ENCODE peak calls at places on chromosomes 4 and X, in four cellular contexts. One of them, this sample, is unnamed.

GRCh38 chr4:48635310-48635709 is 144.8 kb downstream of the FRYL start:
- DNase-seq in endothelial cell of umbilical vein: peak
- DNase-seq in GM12878: no peak
- DNase-seq in K562: no peak
- DNase-seq in this sample: peak

GRCh38 chr4:150096625-150097024 is 18.4 kb downstream of the DCLK2 start:
- DNase-seq in K562: no peak
- DNase-seq in GM12878: no peak
- DNase-seq in endothelial cell of umbilical vein: no peak
- DNase-seq in this sample: no peak

GRCh38 chr4:130165381-130165780 is 1069.4 kb downstream of the C4orf33 start:
- DNase-seq in endothelial cell of umbilical vein: no peak
- DNase-seq in K562: no peak
- DNase-seq in GM12878: no peak
- DNase-seq in this sample: no peak

GRCh38 chr4:173169428-173170209 is 1.0 kb downstream of the GALNT7 start:
- DNase-seq in K562: peak
- DNase-seq in endothelial cell of umbilical vein: peak
- DNase-seq in GM12878: no peak
- DNase-seq in this sample: peak

GRCh38 chr4:101989551-101989950 is 199.0 kb downstream of the BANK1 start:
- DNase-seq in GM12878: no peak
- DNase-seq in endothelial cell of umbilical vein: no peak
- DNase-seq in K562: no peak
- DNase-seq in this sample: no peak

GRCh38 chr4:165944900-165945299 is 71.9 kb downstream of the TLL1 start:
- DNase-seq in GM12878: no peak
- DNase-seq in K562: no peak
- DNase-seq in endothelial cell of umbilical vein: no peak
- DNase-seq in this sample: no peak

GRCh38 chr4:24802648-24803047 is 7.3 kb downstream of the SOD3 start:
- DNase-seq in GM12878: no peak
- DNase-seq in K562: no peak
- DNase-seq in endothelial cell of umbilical vein: no peak
- DNase-seq in this sample: no peak

GRCh38 chr4:11698846-11699590 is 270.3 kb upstream of the HS3ST1 start:
- DNase-seq in GM12878: no peak
- DNase-seq in K562: no peak
- DNase-seq in endothelial cell of umbilical vein: peak
- DNase-seq in this sample: peak

GRCh38 chrX:131821945-131822622 is 201.0 kb upstream of the STK26 start:
- DNase-seq in endothelial cell of umbilical vein: no peak
- DNase-seq in GM12878: peak
- DNase-seq in K562: no peak
- DNase-seq in this sample: peak

GRCh38 chr4:177400030-177400429 is 42.2 kb downstream of the AGA start:
- DNase-seq in GM12878: no peak
- DNase-seq in endothelial cell of umbilical vein: no peak
- DNase-seq in K562: no peak
- DNase-seq in this sample: peak

GRCh38 chr4:103197765-103198110 is 405 bp downstream of the CENPE start:
- DNase-seq in K562: no peak
- DNase-seq in endothelial cell of umbilical vein: no peak
- DNase-seq in GM12878: no peak
- DNase-seq in this sample: no peak

GRCh38 chrX:47577424-47577823 is 4.8 kb upstream of the TIMP1 start:
- DNase-seq in endothelial cell of umbilical vein: no peak
- DNase-seq in K562: no peak
- DNase-seq in GM12878: no peak
- DNase-seq in this sample: no peak
- TF ChIP-seq FOS in endothelial cell of umbilical vein: no peak
- TF ChIP-seq FOS in K562: no peak
- TF ChIP-seq FOS in GM12878: no peak
- TF ChIP-seq FOS in this sample: peak

GRCh38 chr4:51906167-51906647 is 63.3 kb downstream of the DCUN1D4 start:
- DNase-seq in K562: no peak
- DNase-seq in endothelial cell of umbilical vein: peak
- DNase-seq in GM12878: peak
- DNase-seq in this sample: peak
- TF ChIP-seq FOS in K562: no peak
- TF ChIP-seq FOS in endothelial cell of umbilical vein: peak
- TF ChIP-seq FOS in GM12878: no peak
- TF ChIP-seq FOS in this sample: no peak

GRCh38 chrX:119870626-119871131 is 854 bp downstream of the RNF113A start:
- DNase-seq in GM12878: no peak
- DNase-seq in K562: peak
- DNase-seq in endothelial cell of umbilical vein: peak
- DNase-seq in this sample: peak
- TF ChIP-seq FOS in GM12878: no peak
- TF ChIP-seq FOS in K562: no peak
- TF ChIP-seq FOS in endothelial cell of umbilical vein: no peak
- TF ChIP-seq FOS in this sample: no peak

GRCh38 chrX:23742693-23743622 is at the start of gene ACOT9:
- DNase-seq in endothelial cell of umbilical vein: peak
- DNase-seq in GM12878: peak
- DNase-seq in K562: peak
- DNase-seq in this sample: peak

GRCh38 chrX:23737413-23737812 is 5.7 kb downstream of the ACOT9 start:
- DNase-seq in K562: no peak
- DNase-seq in endothelial cell of umbilical vein: no peak
- DNase-seq in GM12878: no peak
- DNase-seq in this sample: peak

GRCh38 chrX:23745786-23746185 is 2.7 kb upstream of the ACOT9 start:
- DNase-seq in K562: no peak
- DNase-seq in GM12878: no peak
- DNase-seq in endothelial cell of umbilical vein: peak
- DNase-seq in this sample: no peak

DNA sequence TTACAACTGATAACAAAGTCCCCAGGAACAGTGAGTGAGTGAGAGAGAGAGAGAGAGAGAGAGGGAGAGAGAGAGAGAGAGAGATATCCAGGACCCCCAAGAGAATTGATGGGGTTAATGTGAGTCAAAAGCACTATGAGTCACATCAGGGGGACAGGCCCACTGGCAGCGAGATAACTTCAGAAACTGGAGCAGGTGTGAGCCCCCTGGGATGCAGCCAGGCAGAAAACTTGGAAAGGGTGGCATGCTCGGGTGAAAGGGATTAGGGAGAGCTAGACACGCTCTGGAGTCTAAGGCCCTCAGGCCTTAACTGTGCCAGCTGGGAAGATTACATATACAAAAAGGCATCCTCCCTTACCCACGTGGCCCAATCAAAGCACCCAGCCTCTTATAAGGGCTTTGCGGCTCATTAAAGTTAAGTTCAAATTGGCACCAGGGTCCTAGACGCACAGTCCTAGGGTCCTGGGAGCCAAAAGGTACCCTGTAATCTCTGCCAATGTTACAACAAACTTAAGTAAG is 843 bp downstream of the ACOT9 start:
- DNase-seq in endothelial cell of umbilical vein: peak
- DNase-seq in K562: peak
- DNase-seq in GM12878: no peak
- DNase-seq in this sample: peak
- TF ChIP-seq FOS in endothelial cell of umbilical vein: no peak
- TF ChIP-seq FOS in K562: no peak
- TF ChIP-seq FOS in GM12878: no peak
- TF ChIP-seq FOS in this sample: no peak

This sample was measured in IMR-90.